ENCODE peak calls at places on chromosomes 12 and 14, in six cellular contexts. Q is prostate gland, V is HepG2, G is GM12891, F is A549, S is gastrocnemius medialis. D is an unnamed sample.

GRCh38 chr14:91878274-91878673 is 10.9 kb upstream of the TC2N start:
- DNase-seq in F (no peak), Q (no peak), S (no peak), V (no peak), G (no peak), D (peak)

GRCh38 chr14:79443602-79444001 is 767.7 kb downstream of the DIO2 start:
- DNase-seq in V (no peak), S (no peak), Q (no peak), G (no peak), F (no peak), D (no peak)

GRCh38 chr12:47245623-47246022 is 165.9 kb upstream of the AMIGO2 start:
- DNase-seq in G (no peak), S (no peak), F (peak), Q (no peak), V (no peak), D (no peak)

GRCh38 chr12:116135209-116135930 is 142.1 kb downstream of the MED13L start:
- DNase-seq in V (peak), F (peak), G (no peak), Q (no peak), S (no peak), D (no peak)

GRCh38 chr12:128813392-128813791 is 10.4 kb downstream of the SLC15A4 start:
- DNase-seq in V (no peak), F (no peak), G (no peak), S (peak), Q (no peak), D (no peak)

GRCh38 chr12:104190151-104190550 is 25.4 kb upstream of the TXNRD1 start:
- DNase-seq in S (no peak), Q (no peak), V (no peak), F (no peak), G (no peak), D (no peak)

GRCh38 chr14:36503771-36504741 is 16.0 kb downstream of the NKX2-1 start:
- DNase-seq in F (no peak), S (no peak), V (no peak), G (no peak), Q (no peak), D (no peak)

GRCh38 chr12:106301241-106301610 is 1.3 kb upstream of the TCP11L2 start:
- DNase-seq in V (no peak), G (no peak), Q (no peak), F (no peak), S (no peak), D (no peak)

GRCh38 chr12:113689047-113689610 is 217.5 kb upstream of the LHX5 start:
- DNase-seq in F (no peak), S (no peak), Q (no peak), V (no peak), G (no peak), D (no peak)

GRCh38 chr12:127127887-127128286 is 1139.1 kb upstream of the TMEM132C start:
- DNase-seq in G (no peak), Q (no peak), V (no peak), S (no peak), F (no peak), D (no peak)

GRCh38 chr14:92360666-92361370 is 37.9 kb downstream of the SLC24A4 start:
- DNase-seq in S (no peak), F (no peak), V (no peak), Q (no peak), G (no peak), D (no peak)

GRCh38 chr12:78703820-78704525 is 160.6 kb upstream of the SYT1 start:
- DNase-seq in F (peak), S (no peak), V (no peak), G (no peak), Q (no peak), D (no peak)

GRCh38 chr14:95293474-95293873 is 26.2 kb downstream of the CLMN start:
- DNase-seq in G (no peak), F (no peak), Q (no peak), S (no peak), V (no peak), D (no peak)

GRCh38 chr14:21191809-21192446 is 36.1 kb upstream of the OR5AU1 start:
- DNase-seq in Q (peak), V (peak), G (peak), S (no peak), F (peak), D (peak)

GRCh38 chr12:42141981-42142606 is 2.6 kb downstream of the GXYLT1 start:
- DNase-seq in F (no peak), V (no peak), Q (no peak), G (no peak), S (no peak), D (peak)

GRCh38 chr12:11652351-11653040 is 3.0 kb downstream of the ETV6 start:
- DNase-seq in Q (peak), S (peak), V (no peak), F (no peak), G (no peak), D (no peak)
- TF ChIP-seq POLR2A in Q (no peak), S (no peak), V (no peak), F (no peak), G (peak), D (no peak)

DNA sequence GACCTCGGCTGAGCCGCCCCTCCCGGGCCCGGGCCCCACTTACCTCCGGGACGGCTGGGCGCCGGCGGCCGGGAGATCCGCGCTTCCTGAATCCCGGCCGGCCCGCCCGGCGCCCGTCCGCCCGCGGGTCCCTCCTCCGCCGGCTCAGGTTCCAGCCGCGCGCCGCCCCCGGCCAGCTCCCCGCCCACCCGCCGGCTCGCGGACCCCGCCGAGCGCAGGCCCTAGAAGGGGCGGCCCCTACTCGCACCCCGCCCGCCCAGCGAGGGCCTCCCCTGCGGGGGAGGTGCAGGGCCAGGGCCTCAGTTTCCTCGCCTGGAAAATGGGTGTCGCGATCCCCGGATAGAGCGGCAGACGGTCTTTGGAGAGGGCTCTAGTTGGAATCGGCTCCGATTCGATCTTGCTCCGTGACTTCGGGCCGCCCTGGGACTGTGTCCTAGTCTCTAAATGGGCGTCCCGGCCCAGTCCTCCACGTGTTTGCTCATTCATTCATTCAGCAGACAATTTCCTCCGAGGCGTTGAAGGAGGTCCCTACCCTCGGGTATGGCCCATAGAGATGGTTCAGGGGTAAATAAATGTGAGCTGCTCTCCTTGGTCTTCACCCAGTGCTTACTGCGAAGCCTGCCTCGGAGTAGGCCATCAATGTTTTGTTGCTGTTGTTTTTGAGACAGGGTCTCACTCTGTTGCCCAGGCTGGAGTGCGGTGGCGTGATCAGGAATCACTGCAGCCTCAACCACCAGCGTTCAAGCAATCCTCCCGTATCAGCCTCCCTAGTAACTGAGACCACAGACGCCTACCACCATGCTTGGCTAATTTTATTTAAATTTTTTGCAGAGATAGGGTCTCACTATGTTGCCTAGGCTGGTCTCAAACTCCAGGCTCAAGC is at the start of gene TRPV4:
- DNase-seq in F (no peak), V (no peak), Q (no peak), S (no peak), G (no peak), D (peak)
- TF ChIP-seq POLR2A in F (no peak), V (no peak), Q (peak), S (no peak), G (no peak), D (no peak)

GRCh38 chr12:122499991-122500684 is 594 bp downstream of the ZCCHC8 start:
- DNase-seq in Q (peak), V (peak), S (peak), F (peak), G (peak), D (peak)
- TF ChIP-seq POLR2A in Q (no peak), V (no peak), S (peak), F (no peak), G (no peak), D (no peak)

GRCh38 chr12:2890388-2891239 is at the start of gene TULP3:
- DNase-seq in V (peak), S (peak), G (peak), Q (peak), F (peak), D (peak)
- TF ChIP-seq POLR2A in V (peak), S (peak), G (peak), Q (peak), F (peak), D (peak)

GRCh38 chr12:32679091-32679909 is at the start of gene DNM1L:
- DNase-seq in S (peak), Q (peak), V (peak), G (peak), F (peak), D (peak)
- TF ChIP-seq POLR2A in S (peak), Q (peak), V (peak), G (peak), F (peak), D (peak)

D was measured in K562.